ENCODE peak calls at places on chromosomes 13 and 19, in nine cellular contexts. One of them, this sample, is unnamed.

GRCh38 chr13:95184317-95184716 is 116.9 kb downstream of the ABCC4 start:
- DNase-seq in hepatocyte: no peak
- DNase-seq in left cardiac atrium: no peak
- DNase-seq in epithelial cell of esophagus: no peak
- DNase-seq in epithelial cell of prostate: no peak
- DNase-seq in fibroblast of lung: no peak
- DNase-seq in CD4-positive, CD25-positive, alpha-beta regulatory T cell: no peak
- DNase-seq in activated effector memory CD4-positive, alpha-beta T cell treated with anti-CD3 and anti-CD28 coated beads, Interleukin-2, amount 50 U/mL, for 16 hours: no peak
- DNase-seq in stimulated activated CD4-positive, alpha-beta T cell treated with anti-CD3 and anti-CD28 coated beads, Interleukin-4, amount 100 ng/mL, for 48 hours: no peak
- DNase-seq in this sample: no peak

GRCh38 chr19:43464089-43464775 is 1.2 kb downstream of the LYPD3 start:
- DNase-seq in hepatocyte: peak
- DNase-seq in epithelial cell of esophagus: no peak
- DNase-seq in CD4-positive, CD25-positive, alpha-beta regulatory T cell: no peak
- DNase-seq in fibroblast of lung: no peak
- DNase-seq in stimulated activated CD4-positive, alpha-beta T cell treated with anti-CD3 and anti-CD28 coated beads, Interleukin-4, amount 100 ng/mL, for 48 hours: peak
- DNase-seq in left cardiac atrium: peak
- DNase-seq in activated effector memory CD4-positive, alpha-beta T cell treated with anti-CD3 and anti-CD28 coated beads, Interleukin-2, amount 50 U/mL, for 16 hours: peak
- DNase-seq in epithelial cell of prostate: no peak
- DNase-seq in this sample: peak

GRCh38 chr19:3433805-3434540 is 46.4 kb downstream of the SMIM24 start:
- DNase-seq in activated effector memory CD4-positive, alpha-beta T cell treated with anti-CD3 and anti-CD28 coated beads, Interleukin-2, amount 50 U/mL, for 16 hours: no peak
- DNase-seq in CD4-positive, CD25-positive, alpha-beta regulatory T cell: no peak
- DNase-seq in left cardiac atrium: no peak
- DNase-seq in stimulated activated CD4-positive, alpha-beta T cell treated with anti-CD3 and anti-CD28 coated beads, Interleukin-4, amount 100 ng/mL, for 48 hours: no peak
- DNase-seq in fibroblast of lung: no peak
- DNase-seq in hepatocyte: no peak
- DNase-seq in epithelial cell of prostate: no peak
- DNase-seq in epithelial cell of esophagus: no peak
- DNase-seq in this sample: no peak

GRCh38 chr19:45515807-45516401 is 8.6 kb downstream of the VASP start:
- DNase-seq in CD4-positive, CD25-positive, alpha-beta regulatory T cell: no peak
- DNase-seq in activated effector memory CD4-positive, alpha-beta T cell treated with anti-CD3 and anti-CD28 coated beads, Interleukin-2, amount 50 U/mL, for 16 hours: no peak
- DNase-seq in stimulated activated CD4-positive, alpha-beta T cell treated with anti-CD3 and anti-CD28 coated beads, Interleukin-4, amount 100 ng/mL, for 48 hours: no peak
- DNase-seq in left cardiac atrium: no peak
- DNase-seq in hepatocyte: no peak
- DNase-seq in epithelial cell of prostate: no peak
- DNase-seq in epithelial cell of esophagus: no peak
- DNase-seq in fibroblast of lung: no peak
- DNase-seq in this sample: no peak

GRCh38 chr19:51124729-51125128 is at the start of gene SIGLEC9:
- DNase-seq in epithelial cell of esophagus: no peak
- DNase-seq in CD4-positive, CD25-positive, alpha-beta regulatory T cell: no peak
- DNase-seq in activated effector memory CD4-positive, alpha-beta T cell treated with anti-CD3 and anti-CD28 coated beads, Interleukin-2, amount 50 U/mL, for 16 hours: peak
- DNase-seq in fibroblast of lung: no peak
- DNase-seq in hepatocyte: no peak
- DNase-seq in epithelial cell of prostate: no peak
- DNase-seq in left cardiac atrium: peak
- DNase-seq in stimulated activated CD4-positive, alpha-beta T cell treated with anti-CD3 and anti-CD28 coated beads, Interleukin-4, amount 100 ng/mL, for 48 hours: no peak
- DNase-seq in this sample: no peak

GRCh38 chr13:92260363-92260762 is 861.9 kb downstream of the GPC5 start:
- DNase-seq in epithelial cell of esophagus: no peak
- DNase-seq in epithelial cell of prostate: no peak
- DNase-seq in activated effector memory CD4-positive, alpha-beta T cell treated with anti-CD3 and anti-CD28 coated beads, Interleukin-2, amount 50 U/mL, for 16 hours: no peak
- DNase-seq in CD4-positive, CD25-positive, alpha-beta regulatory T cell: no peak
- DNase-seq in hepatocyte: no peak
- DNase-seq in left cardiac atrium: no peak
- DNase-seq in stimulated activated CD4-positive, alpha-beta T cell treated with anti-CD3 and anti-CD28 coated beads, Interleukin-4, amount 100 ng/mL, for 48 hours: no peak
- DNase-seq in fibroblast of lung: no peak
- DNase-seq in this sample: no peak

GRCh38 chr19:16301999-16302694 is 22.5 kb upstream of the KLF2 start:
- DNase-seq in fibroblast of lung: peak
- DNase-seq in epithelial cell of esophagus: peak
- DNase-seq in left cardiac atrium: no peak
- DNase-seq in hepatocyte: peak
- DNase-seq in epithelial cell of prostate: no peak
- DNase-seq in CD4-positive, CD25-positive, alpha-beta regulatory T cell: no peak
- DNase-seq in stimulated activated CD4-positive, alpha-beta T cell treated with anti-CD3 and anti-CD28 coated beads, Interleukin-4, amount 100 ng/mL, for 48 hours: no peak
- DNase-seq in activated effector memory CD4-positive, alpha-beta T cell treated with anti-CD3 and anti-CD28 coated beads, Interleukin-2, amount 50 U/mL, for 16 hours: no peak
- DNase-seq in this sample: no peak

GRCh38 chr13:32116210-32116609 is 84.6 kb downstream of the FRY start:
- DNase-seq in hepatocyte: no peak
- DNase-seq in epithelial cell of esophagus: no peak
- DNase-seq in fibroblast of lung: peak
- DNase-seq in activated effector memory CD4-positive, alpha-beta T cell treated with anti-CD3 and anti-CD28 coated beads, Interleukin-2, amount 50 U/mL, for 16 hours: no peak
- DNase-seq in left cardiac atrium: no peak
- DNase-seq in stimulated activated CD4-positive, alpha-beta T cell treated with anti-CD3 and anti-CD28 coated beads, Interleukin-4, amount 100 ng/mL, for 48 hours: no peak
- DNase-seq in CD4-positive, CD25-positive, alpha-beta regulatory T cell: no peak
- DNase-seq in epithelial cell of prostate: no peak
- DNase-seq in this sample: no peak

GRCh38 chr13:105984236-105984635 is 551.2 kb downstream of the EFNB2 start:
- DNase-seq in epithelial cell of esophagus: peak
- DNase-seq in stimulated activated CD4-positive, alpha-beta T cell treated with anti-CD3 and anti-CD28 coated beads, Interleukin-4, amount 100 ng/mL, for 48 hours: no peak
- DNase-seq in activated effector memory CD4-positive, alpha-beta T cell treated with anti-CD3 and anti-CD28 coated beads, Interleukin-2, amount 50 U/mL, for 16 hours: no peak
- DNase-seq in CD4-positive, CD25-positive, alpha-beta regulatory T cell: no peak
- DNase-seq in left cardiac atrium: no peak
- DNase-seq in epithelial cell of prostate: no peak
- DNase-seq in hepatocyte: no peak
- DNase-seq in fibroblast of lung: no peak
- DNase-seq in this sample: no peak

GRCh38 chr19:46426506-46427162 is 2.1 kb downstream of the PNMA8C start:
- DNase-seq in epithelial cell of esophagus: peak
- DNase-seq in left cardiac atrium: peak
- DNase-seq in activated effector memory CD4-positive, alpha-beta T cell treated with anti-CD3 and anti-CD28 coated beads, Interleukin-2, amount 50 U/mL, for 16 hours: no peak
- DNase-seq in epithelial cell of prostate: no peak
- DNase-seq in fibroblast of lung: peak
- DNase-seq in stimulated activated CD4-positive, alpha-beta T cell treated with anti-CD3 and anti-CD28 coated beads, Interleukin-4, amount 100 ng/mL, for 48 hours: no peak
- DNase-seq in CD4-positive, CD25-positive, alpha-beta regulatory T cell: no peak
- DNase-seq in hepatocyte: peak
- DNase-seq in this sample: peak

GRCh38 chr19:53424968-53425597 is 6.7 kb upstream of the ZNF761 start:
- DNase-seq in hepatocyte: peak
- DNase-seq in epithelial cell of esophagus: peak
- DNase-seq in left cardiac atrium: peak
- DNase-seq in epithelial cell of prostate: peak
- DNase-seq in CD4-positive, CD25-positive, alpha-beta regulatory T cell: peak
- DNase-seq in stimulated activated CD4-positive, alpha-beta T cell treated with anti-CD3 and anti-CD28 coated beads, Interleukin-4, amount 100 ng/mL, for 48 hours: peak
- DNase-seq in fibroblast of lung: peak
- DNase-seq in activated effector memory CD4-positive, alpha-beta T cell treated with anti-CD3 and anti-CD28 coated beads, Interleukin-2, amount 50 U/mL, for 16 hours: peak
- DNase-seq in this sample: peak

GRCh38 chr13:46403851-46404731 is 17.0 kb upstream of the RUBCNL start:
- DNase-seq in left cardiac atrium: no peak
- DNase-seq in hepatocyte: no peak
- DNase-seq in epithelial cell of esophagus: no peak
- DNase-seq in epithelial cell of prostate: no peak
- DNase-seq in fibroblast of lung: no peak
- DNase-seq in stimulated activated CD4-positive, alpha-beta T cell treated with anti-CD3 and anti-CD28 coated beads, Interleukin-4, amount 100 ng/mL, for 48 hours: no peak
- DNase-seq in CD4-positive, CD25-positive, alpha-beta regulatory T cell: no peak
- DNase-seq in activated effector memory CD4-positive, alpha-beta T cell treated with anti-CD3 and anti-CD28 coated beads, Interleukin-2, amount 50 U/mL, for 16 hours: no peak
- DNase-seq in this sample: no peak

GRCh38 chr13:32265726-32266125 is 49.4 kb downstream of the ZAR1L start:
- DNase-seq in hepatocyte: no peak
- DNase-seq in CD4-positive, CD25-positive, alpha-beta regulatory T cell: no peak
- DNase-seq in left cardiac atrium: no peak
- DNase-seq in stimulated activated CD4-positive, alpha-beta T cell treated with anti-CD3 and anti-CD28 coated beads, Interleukin-4, amount 100 ng/mL, for 48 hours: no peak
- DNase-seq in activated effector memory CD4-positive, alpha-beta T cell treated with anti-CD3 and anti-CD28 coated beads, Interleukin-2, amount 50 U/mL, for 16 hours: no peak
- DNase-seq in epithelial cell of esophagus: no peak
- DNase-seq in fibroblast of lung: no peak
- DNase-seq in epithelial cell of prostate: no peak
- DNase-seq in this sample: no peak

GRCh38 chr19:39154626-39155100 is 29.1 kb downstream of the PAK4 start:
- DNase-seq in hepatocyte: peak
- DNase-seq in CD4-positive, CD25-positive, alpha-beta regulatory T cell: no peak
- DNase-seq in epithelial cell of esophagus: peak
- DNase-seq in epithelial cell of prostate: no peak
- DNase-seq in fibroblast of lung: no peak
- DNase-seq in activated effector memory CD4-positive, alpha-beta T cell treated with anti-CD3 and anti-CD28 coated beads, Interleukin-2, amount 50 U/mL, for 16 hours: no peak
- DNase-seq in left cardiac atrium: no peak
- DNase-seq in stimulated activated CD4-positive, alpha-beta T cell treated with anti-CD3 and anti-CD28 coated beads, Interleukin-4, amount 100 ng/mL, for 48 hours: no peak
- DNase-seq in this sample: peak

GRCh38 chr13:98751397-98752110 is 918 bp downstream of the SLC15A1 start:
- DNase-seq in fibroblast of lung: peak
- DNase-seq in CD4-positive, CD25-positive, alpha-beta regulatory T cell: no peak
- DNase-seq in epithelial cell of esophagus: peak
- DNase-seq in epithelial cell of prostate: no peak
- DNase-seq in activated effector memory CD4-positive, alpha-beta T cell treated with anti-CD3 and anti-CD28 coated beads, Interleukin-2, amount 50 U/mL, for 16 hours: no peak
- DNase-seq in hepatocyte: peak
- DNase-seq in left cardiac atrium: no peak
- DNase-seq in stimulated activated CD4-positive, alpha-beta T cell treated with anti-CD3 and anti-CD28 coated beads, Interleukin-4, amount 100 ng/mL, for 48 hours: no peak
- DNase-seq in this sample: no peak